ENCODE peak calls at places on chromosome 17, in four cellular contexts. Q, Y, O and T are unnamed samples.

GRCh38 chr17:28345420-28346198 is 10.0 kb downstream of the TNFAIP1 start:
- DNase-seq in Q (no peak), Y (no peak), O (no peak), T (no peak)

GRCh38 chr17:37650419-37651003 is 7.3 kb upstream of the DDX52 start:
- DNase-seq in Q (peak; percentile 42), Y (no peak), O (no peak), T (peak; percentile 77)

GRCh38 chr17:56699186-56699895 is 105.8 kb downstream of the NOG start:
- DNase-seq in Q (no peak), Y (no peak), O (peak; percentile 61), T (no peak)

GRCh38 chr17:9522074-9522473 is 53.5 kb downstream of the STX8 start:
- DNase-seq in Q (peak; percentile 17), Y (no peak), O (no peak), T (peak; percentile 44)

GRCh38 chr17:41965694-41966375 is 760 bp upstream of the CNP start:
- DNase-seq in Q (peak; percentile 83), Y (no peak), O (peak; percentile 82), T (peak; percentile 88)

GRCh38 chr17:59155439-59156177 is at the start of gene PRR11:
- DNase-seq in Q (peak; percentile 97), Y (no peak), O (peak; percentile 80), T (peak; percentile 100)

GRCh38 chr17:37671813-37672544 is 28.7 kb upstream of the DDX52 start:
- DNase-seq in Q (no peak), Y (no peak), O (no peak), T (peak; percentile 85)

GRCh38 chr17:1871743-1872142 is 41.9 kb downstream of the RPA1 start:
- DNase-seq in Q (no peak), Y (no peak), O (no peak), T (no peak)

GRCh38 chr17:6021627-6022026 is 48.6 kb upstream of the WSCD1 start:
- DNase-seq in Q (no peak), Y (no peak), O (no peak), T (no peak)

GRCh38 chr17:8746501-8747236 is 2.0 kb upstream of the CCDC42 start:
- DNase-seq in Q (no peak), Y (peak; percentile 1), O (no peak), T (no peak)

GRCh38 chr17:28885951-28886350 is 11.6 kb downstream of the FLOT2 start:
- DNase-seq in Q (no peak), Y (no peak), O (no peak), T (no peak)

GRCh38 chr17:40500190-40500589 is 1.2 kb downstream of the TNS4 start:
- DNase-seq in Q (no peak), Y (no peak), O (no peak), T (no peak)

GRCh38 chr17:6526362-6527152 is 29.8 kb downstream of the PITPNM3 start:
- DNase-seq in Q (no peak), Y (no peak), O (no peak), T (no peak)

GRCh38 chr17:78993981-78994671 is 14.4 kb upstream of the LGALS3BP start:
- DNase-seq in Q (no peak), Y (no peak), O (no peak), T (no peak)

GRCh38 chr17:49001671-49002070 is 4.5 kb downstream of the IGF2BP1 start:
- DNase-seq in Q (no peak), Y (no peak), O (no peak), T (no peak)

GRCh38 chr17:80260791-80261158 is at the start of gene RNF213:
- DNase-seq in Q (peak; percentile 88), Y (no peak), O (peak; percentile 66), T (no peak)

GRCh38 chr17:2453325-2453724 is 52.5 kb upstream of the MNT start:
- DNase-seq in Q (no peak), Y (no peak), O (no peak), T (no peak)

GRCh38 chr17:53792451-53792850 is 30.3 kb upstream of the KIF2B start:
- DNase-seq in Q (no peak), Y (no peak), O (no peak), T (no peak)

GRCh38 chr17:58513913-58514794 is at the start of gene MTMR4:
- DNase-seq in Q (peak; percentile 93), Y (no peak), O (peak; percentile 90), T (peak; percentile 82)

GRCh38 chr17:19753661-19754463 is 5.8 kb upstream of the ALDH3A1 start:
- DNase-seq in Q (no peak), Y (no peak), O (no peak), T (no peak)

GRCh38 chr17:79779088-79779529 is 1.2 kb downstream of the CBX2 start:
- DNase-seq in Q (peak; percentile 50), Y (no peak), O (no peak), T (no peak)

GRCh38 chr17:48555616-48556533 is 11.0 kb upstream of the HOXB2 start:
- DNase-seq in Q (peak; percentile 82), Y (no peak), O (no peak), T (no peak)

GRCh38 chr17:41777579-41778188 is 8.8 kb downstream of the JUP start:
- DNase-seq in Q (no peak), Y (no peak), O (no peak), T (peak; percentile 77)

GRCh38 chr17:82658331-82658730 is 10.1 kb upstream of the WDR45B start:
- DNase-seq in Q (no peak), Y (no peak), O (no peak), T (no peak)

GRCh38 chr17:67481808-67482207 is 104.7 kb downstream of the PITPNC1 start:
- DNase-seq in Q (no peak), Y (no peak), O (no peak), T (no peak)

GRCh38 chr17:58399974-58400373 is 17.4 kb downstream of the RNF43 start:
- DNase-seq in Q (no peak), Y (no peak), O (no peak), T (no peak)

DNA sequence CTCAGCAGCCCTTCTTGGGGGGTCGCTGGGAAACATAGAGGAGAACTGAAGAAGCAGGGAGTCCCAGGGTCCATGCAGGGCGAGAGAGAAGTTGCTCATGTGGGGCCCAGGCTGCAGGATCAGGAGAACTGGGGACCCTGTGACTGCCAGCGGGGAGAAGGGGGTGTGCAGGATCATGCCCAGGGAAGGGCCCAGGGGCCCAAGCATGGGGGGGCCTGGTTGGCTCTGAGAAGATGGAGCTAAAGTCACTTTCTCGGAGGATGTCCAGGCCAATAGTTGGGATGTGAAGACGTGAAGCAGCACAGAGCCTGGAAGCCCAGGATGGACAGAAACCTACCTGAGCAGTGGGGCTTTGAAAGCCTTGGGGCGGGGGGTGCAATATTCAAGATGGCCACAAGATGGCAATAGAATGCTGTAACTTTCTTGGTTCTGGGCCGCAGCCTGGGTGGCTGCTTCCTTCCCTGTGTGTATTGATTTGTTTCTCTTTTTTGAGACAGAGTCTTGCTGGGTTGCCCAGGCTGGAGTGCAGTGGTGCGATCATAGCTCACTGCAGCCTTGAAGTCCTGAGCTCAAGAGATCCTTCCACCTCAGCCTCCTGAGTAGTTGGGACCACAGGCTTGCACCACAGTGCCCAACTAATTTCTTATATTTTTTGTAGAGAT is 3.4 kb downstream of the STH start:
- DNase-seq in Q (peak; percentile 74), Y (peak; percentile 16), O (peak; percentile 91), T (peak; percentile 75)
- TF ChIP-seq BRCA1 in Q (no peak), Y (no peak), O (no peak), T (no peak)

GRCh38 chr17:18270851-18271170 is 10.3 kb downstream of the MIEF2 start:
- DNase-seq in Q (no peak), Y (no peak), O (no peak), T (no peak)

GRCh38 chr17:18270046-18270850 is 9.8 kb downstream of the MIEF2 start:
- DNase-seq in Q (no peak), Y (no peak), O (no peak), T (no peak)

GRCh38 chr17:18263885-18264682 is 3.6 kb downstream of the MIEF2 start:
- DNase-seq in Q (no peak), Y (no peak), O (no peak), T (no peak)

GRCh38 chr17:18267366-18267765 is 6.9 kb downstream of the MIEF2 start:
- DNase-seq in Q (no peak), Y (no peak), O (no peak), T (no peak)

GRCh38 chr17:18267927-18268711 is 7.7 kb downstream of the MIEF2 start:
- DNase-seq in Q (no peak), Y (no peak), O (no peak), T (no peak)
- TF ChIP-seq BRCA1 in Q (no peak), Y (no peak), O (no peak), T (no peak)

DNA sequence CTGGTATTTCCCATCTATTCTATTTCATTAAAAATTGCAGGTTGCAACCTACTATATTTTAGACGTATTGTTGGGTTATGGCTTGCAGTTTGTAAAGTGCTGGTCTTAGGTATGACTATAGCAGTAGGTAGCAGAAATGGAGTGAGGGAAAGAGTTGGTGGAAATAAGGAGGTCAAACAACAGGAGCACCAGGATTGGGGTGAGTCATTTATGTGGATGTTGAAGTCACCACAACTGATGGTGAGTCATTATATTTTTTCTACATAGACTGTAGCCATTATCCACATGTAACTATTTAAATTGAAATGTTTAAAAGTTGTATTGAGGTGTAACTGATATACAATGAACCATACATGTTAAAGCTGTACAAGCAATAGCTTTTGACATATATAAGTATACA is 25.0 kb upstream of the HS3ST3A1 start:
- DNase-seq in Q (no peak), Y (no peak), O (no peak), T (no peak)
- TF ChIP-seq BRCA1 in Q (no peak), Y (no peak), O (no peak), T (no peak)

GRCh38 chr17:77437017-77437416 is 296.2 kb downstream of the SEC14L1 start:
- DNase-seq in Q (no peak), Y (no peak), O (no peak), T (no peak)
- TF ChIP-seq BRCA1 in Q (no peak), Y (no peak), O (no peak), T (no peak)

DNA sequence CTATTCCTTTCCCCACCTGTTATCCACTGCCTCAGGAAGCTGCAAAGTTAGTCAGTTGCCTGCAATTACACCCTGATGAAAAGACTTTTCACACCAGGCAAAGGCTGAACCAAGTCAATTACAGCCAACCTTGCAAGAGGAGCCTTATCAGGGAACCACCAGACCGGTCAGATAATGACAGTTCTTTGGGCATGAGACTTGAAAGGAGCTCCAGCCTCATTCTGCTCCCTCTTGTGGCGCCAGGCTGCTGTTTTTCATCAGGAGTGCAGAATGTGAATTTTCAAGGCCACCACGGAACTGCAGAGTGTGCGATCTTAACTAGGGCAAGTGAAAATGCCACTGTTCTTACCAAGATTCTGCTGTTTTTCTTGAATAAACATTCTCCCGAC is 22.5 kb downstream of the DNAI2 start:
- DNase-seq in Q (peak; percentile 87), Y (no peak), O (peak; percentile 58), T (peak; percentile 65)
- TF ChIP-seq BRCA1 in Q (no peak), Y (no peak), O (no peak), T (no peak)

GRCh38 chr17:16158721-16159120 is 56.6 kb downstream of the NCOR1 start:
- DNase-seq in Q (no peak), Y (no peak), O (no peak), T (no peak)
- TF ChIP-seq BRCA1 in Q (no peak), Y (no peak), O (no peak), T (no peak)

DNA sequence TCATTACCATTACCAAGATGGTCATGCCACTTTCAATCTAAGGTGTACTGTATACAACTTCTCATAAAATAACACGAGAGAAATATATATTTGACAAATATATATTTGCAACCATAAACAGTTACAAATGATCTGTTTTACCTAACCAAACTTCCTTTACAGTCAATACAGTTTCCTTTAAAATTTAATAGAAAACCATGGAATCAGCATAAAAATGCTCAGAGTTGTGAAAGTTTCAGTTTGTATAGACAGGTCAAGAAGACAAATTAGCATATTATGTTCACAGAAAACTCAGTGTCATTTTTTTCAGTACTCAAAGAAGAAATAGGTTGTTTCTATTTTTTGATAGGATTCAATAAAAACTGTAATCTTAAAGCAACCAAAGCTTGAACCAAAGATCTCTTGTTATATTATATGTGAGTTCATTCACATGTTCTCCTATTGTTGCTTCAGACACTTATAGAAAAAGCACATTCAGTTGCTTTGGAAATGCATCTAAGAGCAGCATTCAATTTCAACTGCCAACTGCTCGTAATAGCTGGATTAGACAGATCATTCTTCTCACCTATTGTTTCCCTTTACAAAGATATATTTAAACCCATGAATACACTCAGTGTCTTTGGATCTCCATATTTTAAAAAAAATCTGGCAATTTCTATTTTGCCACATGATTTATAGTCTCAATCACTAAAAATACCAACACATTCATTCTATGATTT is 15.1 kb downstream of the SSH2 start:
- DNase-seq in Q (no peak), Y (no peak), O (no peak), T (no peak)
- TF ChIP-seq BRCA1 in Q (no peak), Y (no peak), O (no peak), T (no peak)